ENCODE peak calls at places on chromosomes 7 and 10, in ten cellular contexts. A is activated gamma-delta T cell; D is C1 segment of cervical spinal cord; V is ACHN; Z is psoas muscle; B is stimulated activated CD4-positive, alpha-beta T cell treated with anti-CD3 and anti-CD28 coated beads, Interleukin-12 subunit alpha, Interleukin-12 subunit beta, amount 100 ng/mL, for 4 hours; E is progenitor cell of endocrine pancreas; N is right lobe of liver; H is GM12892; W is mesendoderm. O is an unnamed sample.

GRCh38 chr10:9922123-9922685 is 1095.5 kb upstream of the CELF2 start:
- DNase-seq in H (no peak), W (no peak), V (no peak), B (no peak), Z (no peak), E (no peak), D (no peak), N (no peak), A (no peak), O (peak)

GRCh38 chr7:11690395-11690794 is 141.6 kb downstream of the THSD7A start:
- DNase-seq in E (no peak), D (no peak), N (no peak), W (peak), B (no peak), V (no peak), H (no peak), Z (no peak), A (no peak), O (no peak)

GRCh38 chr10:113493943-113494342 is 58.9 kb upstream of the HABP2 start:
- DNase-seq in A (no peak), N (no peak), H (no peak), W (no peak), V (no peak), Z (no peak), D (no peak), E (no peak), B (no peak), O (no peak)

GRCh38 chr7:28432105-28432504 is 19.8 kb downstream of the CREB5 start:
- DNase-seq in A (no peak), Z (peak), B (no peak), D (no peak), N (no peak), W (no peak), H (no peak), V (no peak), E (no peak), O (no peak)

GRCh38 chr7:31073486-31074383 is 21.6 kb downstream of the ADCYAP1R1 start:
- DNase-seq in B (no peak), H (no peak), W (no peak), N (peak), E (no peak), A (no peak), V (no peak), Z (peak), D (no peak), O (no peak)

GRCh38 chr7:134374791-134375190 is 58.1 kb upstream of the SLC35B4 start:
- DNase-seq in Z (no peak), V (no peak), A (no peak), D (no peak), H (no peak), E (no peak), B (no peak), W (no peak), N (no peak), O (no peak)

GRCh38 chr10:102741848-102742247 is 1.9 kb upstream of the WBP1L start:
- DNase-seq in E (no peak), D (no peak), V (no peak), B (no peak), W (no peak), N (no peak), A (no peak), H (no peak), Z (no peak), O (no peak)

GRCh38 chr10:15146366-15146765 is 22.1 kb downstream of the NMT2 start:
- DNase-seq in E (no peak), Z (no peak), A (no peak), H (no peak), V (no peak), W (peak), D (no peak), B (no peak), N (no peak), O (no peak)

GRCh38 chr7:131483586-131483985 is 72.8 kb downstream of the PODXL start:
- DNase-seq in H (no peak), E (no peak), V (no peak), Z (no peak), D (no peak), N (no peak), W (no peak), A (no peak), B (no peak), O (no peak)

GRCh38 chr7:130433336-130433735 is 7.5 kb downstream of the CEP41 start:
- DNase-seq in V (no peak), H (no peak), N (no peak), E (no peak), A (no peak), Z (no peak), W (no peak), B (no peak), D (no peak), O (no peak)

GRCh38 chr10:60975716-60976115 is 31.7 kb upstream of the RHOBTB1 start:
- DNase-seq in B (no peak), H (no peak), A (no peak), V (no peak), Z (no peak), E (no peak), D (no peak), N (no peak), W (no peak), O (no peak)

GRCh38 chr10:101494650-101495049 is 93.4 kb downstream of the POLL start:
- DNase-seq in A (no peak), B (no peak), E (no peak), D (no peak), H (no peak), V (no peak), W (no peak), Z (no peak), N (no peak), O (no peak)

GRCh38 chr7:77799078-77799964 is 748 bp downstream of the PHTF2 start:
- DNase-seq in Z (peak), B (peak), W (peak), E (peak), H (no peak), D (peak), V (peak), N (peak), A (peak), O (peak)

GRCh38 chr7:40506158-40506557 is 371.4 kb downstream of the SUGCT start:
- DNase-seq in A (no peak), E (no peak), Z (no peak), W (no peak), H (no peak), N (no peak), B (no peak), D (no peak), V (peak), O (no peak)

GRCh38 chr7:119397156-119397555 is 875.8 kb upstream of the KCND2 start:
- DNase-seq in Z (no peak), E (no peak), V (no peak), A (no peak), H (no peak), B (no peak), W (no peak), N (no peak), D (no peak), O (no peak)

GRCh38 chr10:89414879-89415821 is 782 bp downstream of the IFIT5 start:
- DNase-seq in E (peak), N (peak), V (peak), D (peak), W (peak), H (peak), Z (peak), A (peak), B (peak), O (peak)

GRCh38 chr7:39678935-39679690 is 55.7 kb downstream of the RALA start:
- DNase-seq in W (no peak), Z (no peak), D (no peak), E (no peak), A (no peak), N (no peak), H (no peak), B (no peak), V (no peak), O (no peak)

GRCh38 chr10:84335516-84335915 is 7.1 kb downstream of the CCSER2 start:
- DNase-seq in D (no peak), E (no peak), A (no peak), Z (no peak), B (no peak), V (no peak), H (no peak), N (no peak), W (no peak), O (no peak)

GRCh38 chr10:124661661-124662180 is 82.5 kb downstream of the FAM53B start:
- DNase-seq in W (no peak), B (no peak), H (no peak), V (no peak), E (no peak), Z (no peak), A (no peak), D (no peak), N (no peak), O (no peak)

GRCh38 chr10:62844280-62845011 is 28.3 kb upstream of the EGR2 start:
- DNase-seq in B (peak), H (no peak), E (no peak), N (no peak), D (no peak), W (no peak), V (no peak), Z (no peak), A (no peak), O (no peak)

GRCh38 chr7:13411151-13411550 is 578.3 kb downstream of the ETV1 start:
- DNase-seq in D (no peak), H (no peak), W (peak), N (no peak), Z (no peak), V (no peak), A (no peak), B (no peak), E (no peak), O (no peak)

GRCh38 chr10:113309791-113310190 is 243.1 kb upstream of the HABP2 start:
- DNase-seq in H (no peak), N (no peak), D (no peak), B (no peak), W (no peak), V (no peak), Z (no peak), A (no peak), E (no peak), O (no peak)

GRCh38 chr10:23453465-23453864 is 14.6 kb downstream of the OTUD1 start:
- DNase-seq in D (no peak), Z (no peak), B (no peak), A (no peak), W (no peak), N (no peak), V (no peak), E (no peak), H (no peak), O (no peak)

GRCh38 chr10:10803273-10803672 is 214.4 kb upstream of the CELF2 start:
- DNase-seq in A (no peak), D (no peak), V (no peak), N (no peak), H (no peak), Z (no peak), W (no peak), E (no peak), B (no peak), O (no peak)

GRCh38 chr10:78802866-78803265 is 265.9 kb upstream of the ZMIZ1 start:
- DNase-seq in Z (peak), E (no peak), W (no peak), D (no peak), A (no peak), B (no peak), H (no peak), V (no peak), N (no peak), O (no peak)

GRCh38 chr10:70324341-70324861 is 40.6 kb upstream of the NPFFR1 start:
- DNase-seq in E (no peak), A (no peak), N (no peak), W (peak), H (peak), B (no peak), V (no peak), Z (no peak), D (no peak), O (no peak)

GRCh38 chr7:131108212-131108980 is 219.3 kb upstream of the MKLN1 start:
- DNase-seq in B (no peak), W (peak), V (peak), D (no peak), E (peak), H (no peak), Z (peak), A (no peak), N (no peak), O (peak)

GRCh38 chr10:13991353-13991752 is 339.4 kb downstream of the FRMD4A start:
- DNase-seq in D (no peak), A (no peak), Z (no peak), E (no peak), N (no peak), B (no peak), V (no peak), W (no peak), H (no peak), O (no peak)

GRCh38 chr7:150963707-150964559 is 14.2 kb downstream of the KCNH2 start:
- DNase-seq in B (no peak), N (no peak), A (no peak), E (no peak), D (no peak), W (no peak), V (no peak), Z (peak), H (no peak), O (no peak)

GRCh38 chr7:30471205-30471604 is 7.4 kb downstream of the NOD1 start:
- DNase-seq in W (no peak), B (no peak), E (no peak), V (no peak), N (no peak), D (no peak), A (no peak), Z (no peak), H (no peak), O (no peak)